ENCODE peak calls at places on chromosomes 6 and 20, in eight cellular contexts. One of them, this sample, is unnamed.

GRCh38 chr6:50471041-50471440 is 242.3 kb upstream of the TFAP2D start:
- DNase-seq in heart right ventricle: no peak
- DNase-seq in A673: no peak
- DNase-seq in fibroblast of pulmonary artery: no peak
- DNase-seq in left ventricle myocardium inferior: no peak
- DNase-seq in OCI-LY7: no peak
- DNase-seq in dorsolateral prefrontal cortex: no peak
- DNase-seq in left lung: no peak
- DNase-seq in this sample: no peak

GRCh38 chr6:109308018-109308492 is 74.2 kb downstream of the CD164 start:
- DNase-seq in left ventricle myocardium inferior: no peak
- DNase-seq in fibroblast of pulmonary artery: peak
- DNase-seq in left lung: peak
- DNase-seq in OCI-LY7: no peak
- DNase-seq in dorsolateral prefrontal cortex: no peak
- DNase-seq in A673: no peak
- DNase-seq in heart right ventricle: no peak
- DNase-seq in this sample: no peak

GRCh38 chr6:44074383-44075136 is 52.7 kb downstream of the MRPL14 start:
- DNase-seq in fibroblast of pulmonary artery: peak
- DNase-seq in left lung: peak
- DNase-seq in left ventricle myocardium inferior: peak
- DNase-seq in dorsolateral prefrontal cortex: peak
- DNase-seq in OCI-LY7: peak
- DNase-seq in heart right ventricle: peak
- DNase-seq in A673: peak
- DNase-seq in this sample: peak

GRCh38 chr20:45246109-45246508 is 8.3 kb downstream of the SLPI start:
- DNase-seq in heart right ventricle: no peak
- DNase-seq in dorsolateral prefrontal cortex: no peak
- DNase-seq in fibroblast of pulmonary artery: no peak
- DNase-seq in left ventricle myocardium inferior: no peak
- DNase-seq in left lung: no peak
- DNase-seq in A673: no peak
- DNase-seq in OCI-LY7: no peak
- DNase-seq in this sample: no peak

GRCh38 chr6:167485186-167485978 is 160.5 kb downstream of the TTLL2 start:
- DNase-seq in OCI-LY7: no peak
- DNase-seq in A673: peak
- DNase-seq in heart right ventricle: no peak
- DNase-seq in left ventricle myocardium inferior: no peak
- DNase-seq in fibroblast of pulmonary artery: peak
- DNase-seq in dorsolateral prefrontal cortex: no peak
- DNase-seq in left lung: no peak
- DNase-seq in this sample: no peak

GRCh38 chr6:133890941-133891813 is 2.3 kb downstream of the TCF21 start:
- DNase-seq in OCI-LY7: no peak
- DNase-seq in left ventricle myocardium inferior: peak
- DNase-seq in left lung: no peak
- DNase-seq in heart right ventricle: peak
- DNase-seq in fibroblast of pulmonary artery: peak
- DNase-seq in A673: no peak
- DNase-seq in dorsolateral prefrontal cortex: no peak
- DNase-seq in this sample: no peak

GRCh38 chr6:15336905-15337583 is 91.2 kb downstream of the JARID2 start:
- DNase-seq in fibroblast of pulmonary artery: no peak
- DNase-seq in left ventricle myocardium inferior: no peak
- DNase-seq in left lung: no peak
- DNase-seq in OCI-LY7: no peak
- DNase-seq in A673: no peak
- DNase-seq in heart right ventricle: no peak
- DNase-seq in dorsolateral prefrontal cortex: no peak
- DNase-seq in this sample: no peak

GRCh38 chr6:33445020-33445676 is 9.2 kb upstream of the ZBTB9 start:
- DNase-seq in A673: no peak
- DNase-seq in left lung: no peak
- DNase-seq in heart right ventricle: no peak
- DNase-seq in fibroblast of pulmonary artery: no peak
- DNase-seq in dorsolateral prefrontal cortex: no peak
- DNase-seq in left ventricle myocardium inferior: no peak
- DNase-seq in OCI-LY7: no peak
- DNase-seq in this sample: no peak

GRCh38 chr6:134722996-134723871 is 226.7 kb downstream of the ALDH8A1 start:
- DNase-seq in dorsolateral prefrontal cortex: no peak
- DNase-seq in left ventricle myocardium inferior: no peak
- DNase-seq in OCI-LY7: no peak
- DNase-seq in left lung: no peak
- DNase-seq in fibroblast of pulmonary artery: no peak
- DNase-seq in A673: peak
- DNase-seq in heart right ventricle: no peak
- DNase-seq in this sample: no peak

GRCh38 chr6:33610779-33611421 is 10.2 kb upstream of the ITPR3 start:
- DNase-seq in dorsolateral prefrontal cortex: no peak
- DNase-seq in A673: no peak
- DNase-seq in OCI-LY7: no peak
- DNase-seq in left ventricle myocardium inferior: no peak
- DNase-seq in heart right ventricle: no peak
- DNase-seq in fibroblast of pulmonary artery: peak
- DNase-seq in left lung: no peak
- DNase-seq in this sample: no peak

GRCh38 chr6:132929141-132929540 is 114.8 kb downstream of the RPS12 start:
- DNase-seq in left ventricle myocardium inferior: no peak
- DNase-seq in OCI-LY7: no peak
- DNase-seq in heart right ventricle: no peak
- DNase-seq in left lung: no peak
- DNase-seq in dorsolateral prefrontal cortex: no peak
- DNase-seq in fibroblast of pulmonary artery: no peak
- DNase-seq in A673: no peak
- DNase-seq in this sample: no peak

GRCh38 chr6:30572078-30572605 is 900 bp downstream of the ABCF1 start:
- DNase-seq in dorsolateral prefrontal cortex: no peak
- DNase-seq in left lung: no peak
- DNase-seq in left ventricle myocardium inferior: no peak
- DNase-seq in OCI-LY7: no peak
- DNase-seq in heart right ventricle: no peak
- DNase-seq in A673: no peak
- DNase-seq in fibroblast of pulmonary artery: no peak
- DNase-seq in this sample: no peak

GRCh38 chr20:20211988-20212518 is 155.9 kb upstream of the INSM1 start:
- DNase-seq in A673: no peak
- DNase-seq in left ventricle myocardium inferior: no peak
- DNase-seq in fibroblast of pulmonary artery: no peak
- DNase-seq in heart right ventricle: no peak
- DNase-seq in dorsolateral prefrontal cortex: no peak
- DNase-seq in OCI-LY7: no peak
- DNase-seq in left lung: no peak
- DNase-seq in this sample: no peak

GRCh38 chr6:3296537-3297453 is 38.0 kb downstream of the PSMG4 start:
- DNase-seq in left ventricle myocardium inferior: no peak
- DNase-seq in dorsolateral prefrontal cortex: no peak
- DNase-seq in left lung: no peak
- DNase-seq in fibroblast of pulmonary artery: no peak
- DNase-seq in OCI-LY7: no peak
- DNase-seq in A673: no peak
- DNase-seq in heart right ventricle: no peak
- DNase-seq in this sample: no peak

GRCh38 chr6:120302041-120302440 is 952.5 kb upstream of the MAN1A1 start:
- DNase-seq in left ventricle myocardium inferior: no peak
- DNase-seq in heart right ventricle: no peak
- DNase-seq in dorsolateral prefrontal cortex: no peak
- DNase-seq in left lung: no peak
- DNase-seq in A673: no peak
- DNase-seq in fibroblast of pulmonary artery: no peak
- DNase-seq in OCI-LY7: no peak
- DNase-seq in this sample: no peak

GRCh38 chr6:100267721-100268123 is 197.0 kb downstream of the SIM1 start:
- DNase-seq in OCI-LY7: no peak
- DNase-seq in heart right ventricle: no peak
- DNase-seq in fibroblast of pulmonary artery: peak
- DNase-seq in dorsolateral prefrontal cortex: no peak
- DNase-seq in A673: no peak
- DNase-seq in left ventricle myocardium inferior: no peak
- DNase-seq in left lung: no peak
- DNase-seq in this sample: no peak

GRCh38 chr20:41425180-41425884 is 58.7 kb upstream of the EMILIN3 start:
- DNase-seq in fibroblast of pulmonary artery: no peak
- DNase-seq in left lung: no peak
- DNase-seq in A673: no peak
- DNase-seq in OCI-LY7: no peak
- DNase-seq in left ventricle myocardium inferior: no peak
- DNase-seq in dorsolateral prefrontal cortex: no peak
- DNase-seq in heart right ventricle: no peak
- DNase-seq in this sample: peak

GRCh38 chr20:47559141-47559540 is 57.5 kb downstream of the NCOA3 start:
- DNase-seq in heart right ventricle: no peak
- DNase-seq in left lung: no peak
- DNase-seq in left ventricle myocardium inferior: no peak
- DNase-seq in dorsolateral prefrontal cortex: no peak
- DNase-seq in fibroblast of pulmonary artery: peak
- DNase-seq in A673: no peak
- DNase-seq in OCI-LY7: no peak
- DNase-seq in this sample: no peak

GRCh38 chr6:1611572-1612385 is 2.1 kb downstream of the FOXC1 start:
- DNase-seq in dorsolateral prefrontal cortex: no peak
- DNase-seq in OCI-LY7: no peak
- DNase-seq in left lung: no peak
- DNase-seq in heart right ventricle: peak
- DNase-seq in A673: peak
- DNase-seq in left ventricle myocardium inferior: no peak
- DNase-seq in fibroblast of pulmonary artery: peak
- DNase-seq in this sample: no peak

GRCh38 chr20:22374678-22375590 is 209.4 kb downstream of the FOXA2 start:
- DNase-seq in OCI-LY7: peak
- DNase-seq in left ventricle myocardium inferior: no peak
- DNase-seq in fibroblast of pulmonary artery: peak
- DNase-seq in A673: no peak
- DNase-seq in left lung: no peak
- DNase-seq in dorsolateral prefrontal cortex: no peak
- DNase-seq in heart right ventricle: no peak
- DNase-seq in this sample: no peak

GRCh38 chr6:292506-293184 is 358 bp downstream of the DUSP22 start:
- DNase-seq in A673: peak
- DNase-seq in left lung: peak
- DNase-seq in heart right ventricle: peak
- DNase-seq in left ventricle myocardium inferior: peak
- DNase-seq in fibroblast of pulmonary artery: peak
- DNase-seq in OCI-LY7: peak
- DNase-seq in dorsolateral prefrontal cortex: no peak
- DNase-seq in this sample: peak

GRCh38 chr6:132730560-132730959 is 16.7 kb upstream of the VNN1 start:
- DNase-seq in OCI-LY7: no peak
- DNase-seq in left lung: no peak
- DNase-seq in left ventricle myocardium inferior: no peak
- DNase-seq in A673: no peak
- DNase-seq in heart right ventricle: no peak
- DNase-seq in fibroblast of pulmonary artery: peak
- DNase-seq in dorsolateral prefrontal cortex: no peak
- DNase-seq in this sample: no peak

GRCh38 chr20:13034936-13035335 is 26.2 kb downstream of the SPTLC3 start:
- DNase-seq in A673: no peak
- DNase-seq in heart right ventricle: no peak
- DNase-seq in left ventricle myocardium inferior: no peak
- DNase-seq in OCI-LY7: no peak
- DNase-seq in dorsolateral prefrontal cortex: no peak
- DNase-seq in left lung: no peak
- DNase-seq in fibroblast of pulmonary artery: no peak
- DNase-seq in this sample: no peak

GRCh38 chr20:7851031-7851490 is 89.2 kb downstream of the HAO1 start:
- DNase-seq in OCI-LY7: no peak
- DNase-seq in left ventricle myocardium inferior: no peak
- DNase-seq in dorsolateral prefrontal cortex: no peak
- DNase-seq in fibroblast of pulmonary artery: no peak
- DNase-seq in heart right ventricle: no peak
- DNase-seq in left lung: no peak
- DNase-seq in A673: no peak
- DNase-seq in this sample: no peak

GRCh38 chr6:47484616-47485015 is 7.0 kb downstream of the CD2AP start:
- DNase-seq in fibroblast of pulmonary artery: peak
- DNase-seq in heart right ventricle: no peak
- DNase-seq in A673: no peak
- DNase-seq in left lung: no peak
- DNase-seq in OCI-LY7: no peak
- DNase-seq in left ventricle myocardium inferior: no peak
- DNase-seq in dorsolateral prefrontal cortex: no peak
- DNase-seq in this sample: no peak

GRCh38 chr6:149271348-149272340 is 45.9 kb upstream of the TAB2 start:
- DNase-seq in A673: no peak
- DNase-seq in left ventricle myocardium inferior: no peak
- DNase-seq in left lung: peak
- DNase-seq in fibroblast of pulmonary artery: peak
- DNase-seq in heart right ventricle: no peak
- DNase-seq in dorsolateral prefrontal cortex: no peak
- DNase-seq in OCI-LY7: peak
- DNase-seq in this sample: no peak

GRCh38 chr6:104306206-104306605 is 553.5 kb downstream of the HACE1 start:
- DNase-seq in dorsolateral prefrontal cortex: no peak
- DNase-seq in heart right ventricle: no peak
- DNase-seq in left lung: no peak
- DNase-seq in OCI-LY7: no peak
- DNase-seq in fibroblast of pulmonary artery: no peak
- DNase-seq in A673: no peak
- DNase-seq in left ventricle myocardium inferior: no peak
- DNase-seq in this sample: no peak

GRCh38 chr20:10307359-10307735 is 88.7 kb downstream of the SNAP25 start:
- DNase-seq in left lung: no peak
- DNase-seq in left ventricle myocardium inferior: no peak
- DNase-seq in heart right ventricle: no peak
- DNase-seq in A673: no peak
- DNase-seq in fibroblast of pulmonary artery: peak
- DNase-seq in dorsolateral prefrontal cortex: no peak
- DNase-seq in OCI-LY7: no peak
- DNase-seq in this sample: no peak
- H3K4me3 ChIP-seq in left lung: no peak
- H3K4me3 ChIP-seq in left ventricle myocardium inferior: no peak
- H3K4me3 ChIP-seq in heart right ventricle: no peak
- H3K4me3 ChIP-seq in A673: no peak
- H3K4me3 ChIP-seq in fibroblast of pulmonary artery: no peak
- H3K4me3 ChIP-seq in dorsolateral prefrontal cortex: no peak
- H3K4me3 ChIP-seq in OCI-LY7: no peak
- H3K4me3 ChIP-seq in this sample: no peak

GRCh38 chr6:4774296-4774695 is 1.9 kb upstream of the CDYL start:
- DNase-seq in left lung: no peak
- DNase-seq in A673: no peak
- DNase-seq in left ventricle myocardium inferior: no peak
- DNase-seq in dorsolateral prefrontal cortex: no peak
- DNase-seq in heart right ventricle: no peak
- DNase-seq in fibroblast of pulmonary artery: no peak
- DNase-seq in OCI-LY7: no peak
- DNase-seq in this sample: no peak
- H3K4me3 ChIP-seq in left lung: no peak
- H3K4me3 ChIP-seq in A673: no peak
- H3K4me3 ChIP-seq in left ventricle myocardium inferior: peak
- H3K4me3 ChIP-seq in dorsolateral prefrontal cortex: no peak
- H3K4me3 ChIP-seq in heart right ventricle: no peak
- H3K4me3 ChIP-seq in fibroblast of pulmonary artery: no peak
- H3K4me3 ChIP-seq in OCI-LY7: no peak
- H3K4me3 ChIP-seq in this sample: no peak

GRCh38 chr20:34045294-34045693 is 51.6 kb downstream of the RALY start:
- DNase-seq in fibroblast of pulmonary artery: peak
- DNase-seq in OCI-LY7: no peak
- DNase-seq in dorsolateral prefrontal cortex: peak
- DNase-seq in A673: no peak
- DNase-seq in left lung: no peak
- DNase-seq in left ventricle myocardium inferior: peak
- DNase-seq in heart right ventricle: no peak
- DNase-seq in this sample: no peak
- H3K4me3 ChIP-seq in fibroblast of pulmonary artery: no peak
- H3K4me3 ChIP-seq in OCI-LY7: no peak
- H3K4me3 ChIP-seq in dorsolateral prefrontal cortex: no peak
- H3K4me3 ChIP-seq in A673: no peak
- H3K4me3 ChIP-seq in left lung: no peak
- H3K4me3 ChIP-seq in left ventricle myocardium inferior: no peak
- H3K4me3 ChIP-seq in heart right ventricle: no peak
- H3K4me3 ChIP-seq in this sample: no peak

GRCh38 chr6:35309611-35310264 is 12.1 kb downstream of the DEF6 start:
- DNase-seq in left ventricle myocardium inferior: no peak
- DNase-seq in heart right ventricle: no peak
- DNase-seq in OCI-LY7: no peak
- DNase-seq in dorsolateral prefrontal cortex: no peak
- DNase-seq in fibroblast of pulmonary artery: no peak
- DNase-seq in left lung: no peak
- DNase-seq in A673: no peak
- DNase-seq in this sample: no peak
- H3K4me3 ChIP-seq in left ventricle myocardium inferior: no peak
- H3K4me3 ChIP-seq in heart right ventricle: no peak
- H3K4me3 ChIP-seq in OCI-LY7: no peak
- H3K4me3 ChIP-seq in dorsolateral prefrontal cortex: no peak
- H3K4me3 ChIP-seq in fibroblast of pulmonary artery: no peak
- H3K4me3 ChIP-seq in left lung: no peak
- H3K4me3 ChIP-seq in A673: no peak
- H3K4me3 ChIP-seq in this sample: no peak